ENCODE peak calls at places on chromosomes 16 and 17, in four cellular contexts. T is activated CD4-positive, alpha-beta T cell treated with anti-CD3 and anti-CD28 coated beads for 48 hours; X is foreskin keratinocyte; D is stimulated activated CD8-positive, alpha-beta memory T cell treated with anti-CD3 and anti-CD28 coated beads, Interleukin-7, amount 100 ng/mL, for 24 hours. V is an unnamed sample.

GRCh38 chr17:57286372-57287105 is 30.2 kb downstream of the MSI2 start:
- DNase-seq in D (no peak), X (no peak), T (no peak), V (no peak)

GRCh38 chr16:75702247-75702646 is 986 bp upstream of the DUXB start:
- DNase-seq in D (no peak), T (no peak), X (peak), V (no peak)

GRCh38 chr16:54936086-54936978 is 5.7 kb downstream of the IRX5 start:
- DNase-seq in D (no peak), X (peak), T (peak), V (peak)

GRCh38 chr16:81403601-81404391 is 40.8 kb upstream of the CMIP start:
- DNase-seq in T (peak), X (peak), D (peak), V (peak)

GRCh38 chr16:19559242-19559910 is 3.9 kb downstream of the VPS35L start:
- DNase-seq in T (peak), X (peak), D (no peak), V (peak)

GRCh38 chr16:76910931-76911330 is 280.1 kb upstream of the MON1B start:
- DNase-seq in D (no peak), T (no peak), X (peak), V (no peak)

GRCh38 chr17:76417499-76418143 is 33.2 kb downstream of the SPHK1 start:
- DNase-seq in D (no peak), X (peak), T (no peak), V (no peak)

GRCh38 chr16:48444574-48444973 is 59.4 kb upstream of the SIAH1 start:
- DNase-seq in D (no peak), T (no peak), X (peak), V (no peak)

GRCh38 chr17:44688675-44689491 is 693 bp downstream of the CCDC43 start:
- DNase-seq in D (no peak), T (peak), X (no peak), V (no peak)